ENCODE peak calls at places on chromosome 22, in ten cellular contexts. E, R, U, X, Q, G, N, O, V and Z are unnamed samples.
A peak's percentile ranks its signal among the peaks of the same experiment; 100 is the strongest.

GRCh38 chr22:27877501-27877900 is 41.6 kb downstream of the PITPNB start:
- DNase-seq in N (no peak), Q (no peak), R (no peak), G (no peak), U (no peak), V (no peak), E (no peak), O (no peak), X (no peak), Z (no peak)

GRCh38 chr22:35868938-35869337 is 151.3 kb downstream of the APOL5 start:
- DNase-seq in U (no peak), Q (no peak), E (no peak), G (no peak), N (no peak), X (no peak), R (no peak), V (no peak), O (no peak), Z (no peak)

GRCh38 chr22:35630387-35630793 is 13.3 kb upstream of the MB start:
- DNase-seq in E (peak; percentile 57), R (no peak), N (peak; percentile 33), U (no peak), Q (peak; percentile 67), V (no peak), X (no peak), O (peak; percentile 15), G (peak; percentile 38), Z (no peak)

GRCh38 chr22:39514373-39514973 is 5.9 kb upstream of the ATF4 start:
- DNase-seq in G (no peak), N (no peak), Q (no peak), X (peak; percentile 42), R (peak; percentile 69), U (no peak), E (peak; percentile 50), V (peak; percentile 75), O (peak; percentile 58), Z (no peak)

GRCh38 chr22:32511776-32512175 is 37.2 kb downstream of the FBXO7 start:
- DNase-seq in V (no peak), E (no peak), R (no peak), X (no peak), Q (no peak), G (no peak), N (no peak), U (no peak), O (no peak), Z (no peak)

GRCh38 chr22:39292561-39293074 is 26.8 kb downstream of the RPL3 start:
- DNase-seq in N (peak; percentile 86), V (peak; percentile 92), O (peak; percentile 56), U (peak; percentile 95), X (no peak), E (peak; percentile 76), R (peak; percentile 95), G (peak; percentile 93), Q (peak; percentile 93), Z (peak; percentile 95)

GRCh38 chr22:40257979-40258378 is 80.3 kb downstream of the TNRC6B start:
- DNase-seq in R (no peak), U (no peak), N (peak; percentile 16), X (no peak), V (no peak), Q (no peak), G (no peak), E (no peak), O (no peak), Z (no peak)

GRCh38 chr22:46131151-46131587 is 19.2 kb upstream of the PPARA start:
- DNase-seq in V (no peak), N (no peak), R (no peak), X (no peak), E (peak; percentile 85), U (no peak), O (no peak), G (no peak), Q (no peak), Z (no peak)

GRCh38 chr22:36369004-36369921 is 18.5 kb downstream of the MYH9 start:
- DNase-seq in V (peak; percentile 16), G (no peak), Q (no peak), R (no peak), N (no peak), E (no peak), O (no peak), U (no peak), X (no peak), Z (no peak)

GRCh38 chr22:49237279-49237678 is 590.4 kb downstream of the BRD1 start:
- DNase-seq in E (peak; percentile 0), V (no peak), R (no peak), Q (no peak), N (no peak), O (no peak), X (no peak), U (no peak), G (no peak), Z (no peak)

GRCh38 chr22:32501797-32502290 is 27.2 kb downstream of the FBXO7 start:
- DNase-seq in E (no peak), V (no peak), R (no peak), X (no peak), Q (no peak), U (no peak), O (no peak), N (peak; percentile 7), G (no peak), Z (no peak)

GRCh38 chr22:43310311-43310710 is 32.9 kb downstream of the SCUBE1 start:
- DNase-seq in U (no peak), R (no peak), O (no peak), N (no peak), E (no peak), Q (no peak), X (no peak), V (no peak), G (no peak), Z (no peak)

GRCh38 chr22:19599626-19600243 is 75.5 kb upstream of the CLDN5 start:
- DNase-seq in O (no peak), N (no peak), E (no peak), U (no peak), Q (peak; percentile 20), R (no peak), V (no peak), X (no peak), G (no peak), Z (no peak)
- H3K4me1 ChIP-seq in O (peaks cover 3% of the 10 kb centered on the region), N (no peaks in the 10 kb centered on the region), E (no peaks in the 10 kb centered on the region), U (no peaks in the 10 kb centered on the region), Q (no peaks in the 10 kb centered on the region), R (peaks cover 27% of the 10 kb centered on the region), V (no peaks in the 10 kb centered on the region), X (peaks cover 46% of the 10 kb centered on the region), G (no peaks in the 10 kb centered on the region), Z (peaks cover 3% of the 10 kb centered on the region)

DNA sequence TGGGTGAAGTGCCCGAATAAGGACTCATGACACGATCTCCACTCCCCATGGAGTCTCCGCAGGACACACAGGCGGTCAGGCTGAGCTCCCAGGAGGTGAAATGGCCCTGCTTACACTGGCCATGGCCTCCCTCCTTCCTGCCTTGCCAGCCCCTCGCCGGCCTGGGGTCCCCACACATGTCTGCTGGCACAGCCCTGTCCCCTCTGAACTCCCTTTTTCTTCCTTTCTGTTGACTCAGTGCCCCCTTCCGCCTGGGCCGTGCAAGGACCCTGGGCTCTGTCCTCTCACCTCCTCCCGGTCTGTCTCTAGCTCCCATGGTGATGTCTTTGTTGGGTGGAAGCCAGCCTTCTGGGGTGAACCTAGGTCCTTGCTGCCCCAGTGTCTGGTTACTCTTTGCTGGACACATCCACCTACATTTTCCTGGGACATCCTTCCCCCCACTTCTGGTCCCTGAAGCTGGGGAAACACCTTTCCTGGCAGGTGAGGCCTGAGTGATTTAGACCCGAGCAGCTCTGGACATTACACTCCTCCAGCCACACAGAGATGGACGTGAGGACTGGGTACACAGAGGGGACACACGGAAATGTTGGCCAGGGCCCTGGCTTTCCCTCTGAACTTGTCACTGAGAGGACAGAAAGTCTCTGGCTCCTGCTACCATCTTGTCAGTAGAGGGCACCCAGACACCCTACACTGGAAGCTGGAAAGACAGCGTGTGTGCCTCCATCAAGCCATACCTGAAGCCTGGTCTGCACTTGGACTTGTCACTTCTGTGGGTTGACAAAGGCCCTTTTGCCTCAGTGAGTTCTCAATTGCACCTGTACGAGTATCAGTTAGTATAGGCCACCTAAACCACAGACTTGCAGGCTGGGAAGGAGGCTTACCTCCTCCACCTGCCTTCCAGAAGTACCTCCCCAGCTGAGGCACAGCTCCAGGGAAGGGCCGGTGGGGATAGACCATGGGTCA is 864.3 kb downstream of the TBC1D22A start:
- DNase-seq in U (no peak), N (no peak), G (peak; percentile 6), V (no peak), X (no peak), R (no peak), O (no peak), Q (peak; percentile 28), E (no peak), Z (no peak)
- H3K9me3 ChIP-seq in U (no peaks in the 10 kb centered on the region), N (no peaks in the 10 kb centered on the region), G (peaks cover 8% of the 10 kb centered on the region), V (no peaks in the 10 kb centered on the region), X (no peaks in the 10 kb centered on the region), R (no peaks in the 10 kb centered on the region), O (peaks cover 4% of the 10 kb centered on the region), Q (no peaks in the 10 kb centered on the region), E (no peaks in the 10 kb centered on the region), Z (no peaks in the 10 kb centered on the region)

DNA sequence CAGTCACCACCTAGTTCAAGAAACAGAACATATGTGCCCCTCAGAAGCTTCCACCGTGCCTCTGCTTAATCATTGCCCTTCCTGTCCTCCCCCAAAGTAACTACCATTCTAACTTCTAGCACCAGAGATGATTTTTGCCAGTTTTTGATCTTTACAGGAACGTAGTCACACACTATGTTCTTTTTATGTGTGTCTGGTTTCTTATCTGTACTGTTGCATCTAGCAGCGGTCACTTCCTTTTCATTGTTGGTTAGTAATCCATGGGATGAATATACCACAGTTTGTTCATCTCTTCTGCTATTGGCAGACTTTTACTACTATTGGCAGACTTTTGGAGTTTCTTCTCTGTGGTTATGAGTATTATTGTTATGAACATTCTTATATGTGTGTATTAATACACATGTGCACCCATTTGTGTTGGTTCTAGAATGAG is 34.6 kb downstream of the SPECC1L start:
- DNase-seq in N (no peak), R (no peak), G (no peak), V (no peak), E (no peak), X (no peak), U (no peak), O (no peak), Q (no peak), Z (no peak)
- H3K27ac ChIP-seq in N (no peak overlapping the region), R (peak overlapping the region; percentile 39), G (no peak overlapping the region), V (peak overlapping the region; percentile 87), E (no peak overlapping the region), X (no peak overlapping the region), U (no peak overlapping the region), O (no peak overlapping the region), Q (peak overlapping the region; percentile 4), Z (peak overlapping the region; percentile 80)

GRCh38 chr22:41929158-41929896 is 2.7 kb upstream of the TNFRSF13C start:
- DNase-seq in X (no peak), O (no peak), G (no peak), E (no peak), V (no peak), U (no peak), R (no peak), Q (no peak), N (no peak), Z (no peak)

GRCh38 chr22:41925783-41926460 is 684 bp downstream of the TNFRSF13C start:
- DNase-seq in O (peak; percentile 71), N (peak; percentile 28), U (peak; percentile 84), G (no peak), R (peak; percentile 76), E (peak; percentile 83), Q (no peak), V (peak; percentile 78), X (peak; percentile 78), Z (peak; percentile 90)

GRCh38 chr22:41927813-41928212 is 1.2 kb upstream of the TNFRSF13C start:
- DNase-seq in G (no peak), U (no peak), O (no peak), Q (no peak), X (no peak), R (no peak), E (no peak), V (no peak), N (no peak), Z (no peak)

GRCh38 chr22:41931701-41932269 is 5.2 kb upstream of the TNFRSF13C start:
- DNase-seq in V (no peak), X (no peak), Q (no peak), G (no peak), N (no peak), U (no peak), R (no peak), O (no peak), E (no peak), Z (no peak)

GRCh38 chr22:41928416-41929157 is 2.0 kb upstream of the TNFRSF13C start:
- DNase-seq in V (no peak), G (no peak), N (no peak), U (no peak), E (no peak), R (no peak), O (no peak), Q (no peak), X (no peak), Z (no peak)
- H3K4me1 ChIP-seq in V (peaks cover 14% of the 10 kb centered on the region), G (peaks cover 2% of the 10 kb centered on the region), N (peaks cover 2% of the 10 kb centered on the region), U (no peaks in the 10 kb centered on the region), E (peaks cover 3% of the 10 kb centered on the region), R (peaks cover 6% of the 10 kb centered on the region), O (no peaks in the 10 kb centered on the region), Q (no peaks in the 10 kb centered on the region), X (peaks cover 10% of the 10 kb centered on the region), Z (peaks cover 13% of the 10 kb centered on the region)